ENCODE peak calls at places on chromosomes 12 and 14, in seven cellular contexts. W is mesothelial cell of epicardium; L is hypothalamus; D is COLO829; M is CD8-positive, alpha-beta T cell; Q is T-helper 9 cell; K is effector memory CD4-positive, alpha-beta T cell. V is an unnamed sample.

GRCh38 chr12:104816845-104817503 is 141.1 kb downstream of the SLC41A2 start:
- DNase-seq in Q (no peak), L (no peak), D (no peak), M (no peak), K (no peak), W (no peak), V (no peak)

GRCh38 chr14:103391048-103391447 is 5.8 kb downstream of the MARK3 start:
- DNase-seq in W (no peak), K (no peak), L (no peak), D (no peak), M (peak; percentile 4), Q (peak; percentile 24), V (no peak)

GRCh38 chr12:89538902-89539301 is 13.1 kb upstream of the POC1B start:
- DNase-seq in K (no peak), M (no peak), L (no peak), Q (no peak), W (no peak), D (no peak), V (no peak)

GRCh38 chr12:38912116-38912515 is 6.7 kb upstream of the CPNE8 start:
- DNase-seq in M (no peak), W (no peak), Q (no peak), L (no peak), D (no peak), K (no peak), V (no peak)

GRCh38 chr14:39988939-39989338 is 556.7 kb upstream of the FBXO33 start:
- DNase-seq in Q (no peak), L (no peak), D (no peak), W (no peak), M (no peak), K (no peak), V (no peak)

GRCh38 chr12:50218386-50218785 is 51.2 kb upstream of the CERS5 start:
- DNase-seq in L (no peak), Q (no peak), K (no peak), W (no peak), M (no peak), D (no peak), V (no peak)

GRCh38 chr14:82113710-82114109 is 580.1 kb upstream of the SEL1L start:
- DNase-seq in M (no peak), L (no peak), Q (no peak), K (no peak), D (no peak), W (no peak), V (no peak)

GRCh38 chr12:94134226-94134795 is 14.1 kb upstream of the PLXNC1 start:
- DNase-seq in K (no peak), L (no peak), W (no peak), Q (no peak), M (no peak), D (peak; percentile 69), V (no peak)

GRCh38 chr14:95895720-95896119 is 19.1 kb downstream of the TUNAR start:
- DNase-seq in L (no peak), Q (no peak), D (peak; percentile 36), K (no peak), W (no peak), M (no peak), V (no peak)

GRCh38 chr12:89244536-89244935 is 107.8 kb downstream of the DUSP6 start:
- DNase-seq in Q (no peak), M (no peak), D (no peak), W (no peak), L (no peak), K (no peak), V (no peak)

GRCh38 chr12:123089631-123090353 is 61.1 kb downstream of the PITPNM2 start:
- DNase-seq in W (no peak), Q (no peak), L (no peak), K (no peak), M (no peak), D (peak; percentile 78), V (no peak)

V was measured in breast epithelium.